ENCODE peak calls at places on chromosomes 2 and 18, in ten cellular contexts. One of them, this sample, is unnamed.

GRCh38 chr2:14901740-14902139 is 269.2 kb downstream of the LRATD1 start:
- DNase-seq in brain microvascular endothelial cell: no peak
- DNase-seq in NCI-H1105: no peak
- DNase-seq in C1 segment of cervical spinal cord: no peak
- DNase-seq in nucleus accumbens: no peak
- DNase-seq in IMR-90: no peak
- DNase-seq in NB4: peak; percentile 16
- DNase-seq in skeletal muscle cell: no peak
- DNase-seq in AG08396: no peak
- DNase-seq in sigmoid colon: no peak
- DNase-seq in this sample: no peak

GRCh38 chr2:27507293-27507692 is 10.7 kb downstream of the GCKR start:
- DNase-seq in brain microvascular endothelial cell: no peak
- DNase-seq in NCI-H1105: no peak
- DNase-seq in C1 segment of cervical spinal cord: no peak
- DNase-seq in nucleus accumbens: no peak
- DNase-seq in IMR-90: no peak
- DNase-seq in NB4: no peak
- DNase-seq in skeletal muscle cell: no peak
- DNase-seq in AG08396: no peak
- DNase-seq in sigmoid colon: no peak
- DNase-seq in this sample: no peak

GRCh38 chr2:237438082-237438925 is 24.3 kb upstream of the COL6A3 start:
- DNase-seq in brain microvascular endothelial cell: peak; percentile 54
- DNase-seq in NCI-H1105: no peak
- DNase-seq in C1 segment of cervical spinal cord: no peak
- DNase-seq in nucleus accumbens: no peak
- DNase-seq in IMR-90: no peak
- DNase-seq in NB4: no peak
- DNase-seq in skeletal muscle cell: no peak
- DNase-seq in AG08396: no peak
- DNase-seq in sigmoid colon: no peak
- DNase-seq in this sample: no peak

GRCh38 chr18:64659186-64659585 is 510.3 kb upstream of the LINC00305 start:
- DNase-seq in brain microvascular endothelial cell: no peak
- DNase-seq in NCI-H1105: no peak
- DNase-seq in C1 segment of cervical spinal cord: no peak
- DNase-seq in nucleus accumbens: no peak
- DNase-seq in IMR-90: no peak
- DNase-seq in NB4: no peak
- DNase-seq in skeletal muscle cell: no peak
- DNase-seq in AG08396: no peak
- DNase-seq in sigmoid colon: no peak
- DNase-seq in this sample: no peak

GRCh38 chr2:37376421-37377186 is 32.2 kb downstream of the QPCT start:
- DNase-seq in brain microvascular endothelial cell: no peak
- DNase-seq in NCI-H1105: no peak
- DNase-seq in C1 segment of cervical spinal cord: no peak
- DNase-seq in nucleus accumbens: no peak
- DNase-seq in IMR-90: peak; percentile 94
- DNase-seq in NB4: peak; percentile 15
- DNase-seq in skeletal muscle cell: peak; percentile 70
- DNase-seq in AG08396: peak; percentile 65
- DNase-seq in sigmoid colon: peak; percentile 95
- DNase-seq in this sample: no peak

GRCh38 chr2:1661891-1662605 is 82.3 kb downstream of the PXDN start:
- DNase-seq in brain microvascular endothelial cell: no peak
- DNase-seq in NCI-H1105: no peak
- DNase-seq in C1 segment of cervical spinal cord: no peak
- DNase-seq in nucleus accumbens: no peak
- DNase-seq in IMR-90: no peak
- DNase-seq in NB4: no peak
- DNase-seq in skeletal muscle cell: no peak
- DNase-seq in AG08396: no peak
- DNase-seq in sigmoid colon: peak; percentile 66
- DNase-seq in this sample: no peak

GRCh38 chr2:126446106-126446695 is 209.8 kb upstream of the GYPC start:
- DNase-seq in brain microvascular endothelial cell: no peak
- DNase-seq in NCI-H1105: no peak
- DNase-seq in C1 segment of cervical spinal cord: no peak
- DNase-seq in nucleus accumbens: no peak
- DNase-seq in IMR-90: no peak
- DNase-seq in NB4: no peak
- DNase-seq in skeletal muscle cell: no peak
- DNase-seq in AG08396: no peak
- DNase-seq in sigmoid colon: no peak
- DNase-seq in this sample: no peak

GRCh38 chr2:66544258-66544657 is 109.3 kb downstream of the MEIS1 start:
- DNase-seq in brain microvascular endothelial cell: no peak
- DNase-seq in NCI-H1105: no peak
- DNase-seq in C1 segment of cervical spinal cord: no peak
- DNase-seq in nucleus accumbens: no peak
- DNase-seq in IMR-90: no peak
- DNase-seq in NB4: no peak
- DNase-seq in skeletal muscle cell: no peak
- DNase-seq in AG08396: no peak
- DNase-seq in sigmoid colon: no peak
- DNase-seq in this sample: no peak

GRCh38 chr2:98637401-98638144 is 29.2 kb downstream of the UNC50 start:
- DNase-seq in brain microvascular endothelial cell: no peak
- DNase-seq in NCI-H1105: no peak
- DNase-seq in C1 segment of cervical spinal cord: no peak
- DNase-seq in nucleus accumbens: no peak
- DNase-seq in IMR-90: no peak
- DNase-seq in NB4: no peak
- DNase-seq in skeletal muscle cell: no peak
- DNase-seq in AG08396: no peak
- DNase-seq in sigmoid colon: no peak
- DNase-seq in this sample: no peak

GRCh38 chr2:181876614-181877063 is 14.9 kb upstream of the ITPRID2 start:
- DNase-seq in brain microvascular endothelial cell: peak; percentile 70
- DNase-seq in NCI-H1105: no peak
- DNase-seq in C1 segment of cervical spinal cord: no peak
- DNase-seq in nucleus accumbens: no peak
- DNase-seq in IMR-90: peak; percentile 68
- DNase-seq in NB4: peak; percentile 23
- DNase-seq in skeletal muscle cell: no peak
- DNase-seq in AG08396: no peak
- DNase-seq in sigmoid colon: no peak
- DNase-seq in this sample: no peak

GRCh38 chr2:208356846-208357574 is 49.6 kb upstream of the PTH2R start:
- DNase-seq in brain microvascular endothelial cell: no peak
- DNase-seq in NCI-H1105: no peak
- DNase-seq in C1 segment of cervical spinal cord: no peak
- DNase-seq in nucleus accumbens: no peak
- DNase-seq in IMR-90: no peak
- DNase-seq in NB4: no peak
- DNase-seq in skeletal muscle cell: no peak
- DNase-seq in AG08396: peak; percentile 11
- DNase-seq in sigmoid colon: no peak
- DNase-seq in this sample: no peak

GRCh38 chr18:41579185-41579584 is 375.8 kb upstream of the PIK3C3 start:
- DNase-seq in brain microvascular endothelial cell: no peak
- DNase-seq in NCI-H1105: no peak
- DNase-seq in C1 segment of cervical spinal cord: no peak
- DNase-seq in nucleus accumbens: no peak
- DNase-seq in IMR-90: no peak
- DNase-seq in NB4: no peak
- DNase-seq in skeletal muscle cell: no peak
- DNase-seq in AG08396: no peak
- DNase-seq in sigmoid colon: no peak
- DNase-seq in this sample: no peak

GRCh38 chr2:31337860-31338259 is 76.7 kb downstream of the XDH start:
- DNase-seq in brain microvascular endothelial cell: peak; percentile 71
- DNase-seq in NCI-H1105: no peak
- DNase-seq in C1 segment of cervical spinal cord: no peak
- DNase-seq in nucleus accumbens: no peak
- DNase-seq in IMR-90: peak; percentile 94
- DNase-seq in NB4: no peak
- DNase-seq in skeletal muscle cell: no peak
- DNase-seq in AG08396: peak; percentile 57
- DNase-seq in sigmoid colon: no peak
- DNase-seq in this sample: no peak

GRCh38 chr2:17301437-17301836 is 216.8 kb downstream of the RAD51AP2 start:
- DNase-seq in brain microvascular endothelial cell: no peak
- DNase-seq in NCI-H1105: no peak
- DNase-seq in C1 segment of cervical spinal cord: no peak
- DNase-seq in nucleus accumbens: no peak
- DNase-seq in IMR-90: no peak
- DNase-seq in NB4: no peak
- DNase-seq in skeletal muscle cell: no peak
- DNase-seq in AG08396: no peak
- DNase-seq in sigmoid colon: no peak
- DNase-seq in this sample: no peak

GRCh38 chr2:217834057-217834620 is 168.7 kb downstream of the TNS1 start:
- DNase-seq in brain microvascular endothelial cell: no peak
- DNase-seq in NCI-H1105: no peak
- DNase-seq in C1 segment of cervical spinal cord: no peak
- DNase-seq in nucleus accumbens: no peak
- DNase-seq in IMR-90: no peak
- DNase-seq in NB4: peak; percentile 29
- DNase-seq in skeletal muscle cell: no peak
- DNase-seq in AG08396: no peak
- DNase-seq in sigmoid colon: no peak
- DNase-seq in this sample: no peak

GRCh38 chr2:65662654-65663432 is 230.4 kb upstream of the SPRED2 start:
- DNase-seq in brain microvascular endothelial cell: peak; percentile 46
- DNase-seq in NCI-H1105: no peak
- DNase-seq in C1 segment of cervical spinal cord: no peak
- DNase-seq in nucleus accumbens: no peak
- DNase-seq in IMR-90: peak; percentile 93
- DNase-seq in NB4: peak; percentile 78
- DNase-seq in skeletal muscle cell: peak; percentile 59
- DNase-seq in AG08396: peak; percentile 78
- DNase-seq in sigmoid colon: no peak
- DNase-seq in this sample: no peak

GRCh38 chr2:47896450-47896968 is 9.8 kb downstream of the FBXO11 start:
- DNase-seq in brain microvascular endothelial cell: no peak
- DNase-seq in NCI-H1105: no peak
- DNase-seq in C1 segment of cervical spinal cord: no peak
- DNase-seq in nucleus accumbens: no peak
- DNase-seq in IMR-90: no peak
- DNase-seq in NB4: no peak
- DNase-seq in skeletal muscle cell: no peak
- DNase-seq in AG08396: no peak
- DNase-seq in sigmoid colon: no peak
- DNase-seq in this sample: no peak

GRCh38 chr2:11482473-11483031 is 16.6 kb upstream of the E2F6 start:
- DNase-seq in brain microvascular endothelial cell: no peak
- DNase-seq in NCI-H1105: no peak
- DNase-seq in C1 segment of cervical spinal cord: peak; percentile 50
- DNase-seq in nucleus accumbens: no peak
- DNase-seq in IMR-90: no peak
- DNase-seq in NB4: no peak
- DNase-seq in skeletal muscle cell: no peak
- DNase-seq in AG08396: peak; percentile 36
- DNase-seq in sigmoid colon: no peak
- DNase-seq in this sample: no peak

GRCh38 chr2:88016086-88016947 is at the start of gene RNU2-63P:
- DNase-seq in brain microvascular endothelial cell: peak; percentile 89
- DNase-seq in NCI-H1105: peak; percentile 54
- DNase-seq in C1 segment of cervical spinal cord: peak; percentile 89
- DNase-seq in nucleus accumbens: peak; percentile 77
- DNase-seq in IMR-90: peak; percentile 96
- DNase-seq in NB4: peak; percentile 92
- DNase-seq in skeletal muscle cell: peak; percentile 87
- DNase-seq in AG08396: peak; percentile 73
- DNase-seq in sigmoid colon: peak; percentile 83
- DNase-seq in this sample: peak; percentile 92

GRCh38 chr2:174951746-174952145 is 53.4 kb downstream of the CHN1 start:
- DNase-seq in brain microvascular endothelial cell: peak; percentile 49
- DNase-seq in NCI-H1105: peak; percentile 65
- DNase-seq in C1 segment of cervical spinal cord: no peak
- DNase-seq in nucleus accumbens: no peak
- DNase-seq in IMR-90: peak; percentile 87
- DNase-seq in NB4: no peak
- DNase-seq in skeletal muscle cell: no peak
- DNase-seq in AG08396: no peak
- DNase-seq in sigmoid colon: no peak
- DNase-seq in this sample: no peak

GRCh38 chr18:76679877-76680276 is 142.5 kb upstream of the ZNF236 start:
- DNase-seq in brain microvascular endothelial cell: no peak
- DNase-seq in NCI-H1105: no peak
- DNase-seq in C1 segment of cervical spinal cord: no peak
- DNase-seq in nucleus accumbens: no peak
- DNase-seq in IMR-90: no peak
- DNase-seq in NB4: no peak
- DNase-seq in skeletal muscle cell: no peak
- DNase-seq in AG08396: no peak
- DNase-seq in sigmoid colon: no peak
- DNase-seq in this sample: no peak

GRCh38 chr2:120029672-120030640 is 17.1 kb downstream of the EPB41L5 start:
- DNase-seq in brain microvascular endothelial cell: no peak
- DNase-seq in NCI-H1105: no peak
- DNase-seq in C1 segment of cervical spinal cord: no peak
- DNase-seq in nucleus accumbens: no peak
- DNase-seq in IMR-90: no peak
- DNase-seq in NB4: no peak
- DNase-seq in skeletal muscle cell: no peak
- DNase-seq in AG08396: no peak
- DNase-seq in sigmoid colon: no peak
- DNase-seq in this sample: no peak

GRCh38 chr2:159046966-159047365 is 78.5 kb downstream of the TANC1 start:
- DNase-seq in brain microvascular endothelial cell: peak; percentile 62
- DNase-seq in NCI-H1105: no peak
- DNase-seq in C1 segment of cervical spinal cord: no peak
- DNase-seq in nucleus accumbens: no peak
- DNase-seq in IMR-90: peak; percentile 59
- DNase-seq in NB4: no peak
- DNase-seq in skeletal muscle cell: no peak
- DNase-seq in AG08396: peak; percentile 22
- DNase-seq in sigmoid colon: no peak
- DNase-seq in this sample: no peak

GRCh38 chr2:148530350-148530749 is 114.2 kb upstream of the EPC2 start:
- DNase-seq in brain microvascular endothelial cell: no peak
- DNase-seq in NCI-H1105: no peak
- DNase-seq in C1 segment of cervical spinal cord: no peak
- DNase-seq in nucleus accumbens: no peak
- DNase-seq in IMR-90: no peak
- DNase-seq in NB4: no peak
- DNase-seq in skeletal muscle cell: no peak
- DNase-seq in AG08396: no peak
- DNase-seq in sigmoid colon: no peak
- DNase-seq in this sample: no peak

GRCh38 chr2:139080244-139080643 is 300.1 kb upstream of the NXPH2 start:
- DNase-seq in brain microvascular endothelial cell: no peak
- DNase-seq in NCI-H1105: no peak
- DNase-seq in C1 segment of cervical spinal cord: no peak
- DNase-seq in nucleus accumbens: no peak
- DNase-seq in IMR-90: no peak
- DNase-seq in NB4: no peak
- DNase-seq in skeletal muscle cell: no peak
- DNase-seq in AG08396: no peak
- DNase-seq in sigmoid colon: no peak
- DNase-seq in this sample: no peak

GRCh38 chr18:79664525-79665125 is 15.0 kb upstream of the CTDP1 start:
- DNase-seq in brain microvascular endothelial cell: peak; percentile 39
- DNase-seq in NCI-H1105: no peak
- DNase-seq in C1 segment of cervical spinal cord: no peak
- DNase-seq in nucleus accumbens: no peak
- DNase-seq in IMR-90: peak; percentile 85
- DNase-seq in NB4: no peak
- DNase-seq in skeletal muscle cell: no peak
- DNase-seq in AG08396: peak; percentile 75
- DNase-seq in sigmoid colon: no peak
- DNase-seq in this sample: peak; percentile 64

GRCh38 chr2:85355521-85355920 is 952 bp downstream of the ELMOD3 start:
- DNase-seq in brain microvascular endothelial cell: no peak
- DNase-seq in NCI-H1105: no peak
- DNase-seq in C1 segment of cervical spinal cord: no peak
- DNase-seq in nucleus accumbens: no peak
- DNase-seq in IMR-90: no peak
- DNase-seq in NB4: no peak
- DNase-seq in skeletal muscle cell: no peak
- DNase-seq in AG08396: no peak
- DNase-seq in sigmoid colon: no peak
- DNase-seq in this sample: no peak

GRCh38 chr2:25977768-25978167 is 4.5 kb downstream of the KIF3C start:
- DNase-seq in brain microvascular endothelial cell: peak; percentile 18
- DNase-seq in NCI-H1105: no peak
- DNase-seq in C1 segment of cervical spinal cord: no peak
- DNase-seq in nucleus accumbens: no peak
- DNase-seq in IMR-90: peak; percentile 66
- DNase-seq in NB4: no peak
- DNase-seq in skeletal muscle cell: no peak
- DNase-seq in AG08396: no peak
- DNase-seq in sigmoid colon: no peak
- DNase-seq in this sample: no peak

This sample was measured in Panc1.